ENCODE peak calls at places on chromosome 22, in ten cellular contexts. E, D, A, L, S, K, R, T, H and P are unnamed samples.

GRCh38 chr22:46867106-46867505 is 104.7 kb downstream of the TBC1D22A start:
- DNase-seq in D (peak; percentile 16), R (no peak), S (no peak), A (no peak), E (no peak), T (no peak), K (no peak), H (no peak), L (no peak), P (no peak)

GRCh38 chr22:33785283-33785991 is 134.8 kb downstream of the LARGE1 start:
- DNase-seq in D (peak; percentile 71), L (no peak), H (peak; percentile 93), A (no peak), K (peak; percentile 66), R (peak; percentile 86), E (no peak), S (peak; percentile 51), T (no peak), P (no peak)

GRCh38 chr22:27867958-27868737 is 50.9 kb downstream of the PITPNB start:
- DNase-seq in T (no peak), L (no peak), D (no peak), K (no peak), E (no peak), R (no peak), S (no peak), A (no peak), H (peak; percentile 64), P (no peak)

GRCh38 chr22:49567894-49568750 is 259.6 kb downstream of the BRD1 start:
- DNase-seq in L (peak; percentile 9), K (no peak), T (peak; percentile 48), S (no peak), E (no peak), A (no peak), D (no peak), H (no peak), R (no peak), P (no peak)

GRCh38 chr22:24871611-24872205 is 65.7 kb downstream of the SGSM1 start:
- DNase-seq in T (no peak), H (no peak), D (no peak), A (no peak), S (peak; percentile 52), R (no peak), L (no peak), K (no peak), E (no peak), P (no peak)

GRCh38 chr22:28917747-28918543 is 34.6 kb downstream of the ZNRF3 start:
- DNase-seq in S (peak; percentile 50), A (peak; percentile 34), T (peak; percentile 67), K (no peak), L (peak; percentile 63), R (no peak), D (no peak), H (no peak), E (no peak), P (peak; percentile 67)

GRCh38 chr22:24758164-24758799 is 16.2 kb downstream of the PIWIL3 start:
- DNase-seq in D (no peak), A (peak; percentile 53), E (no peak), H (peak; percentile 31), L (peak; percentile 57), R (no peak), K (peak; percentile 25), S (peak; percentile 77), T (peak; percentile 67), P (no peak)

GRCh38 chr22:32534252-32535215 is 59.9 kb downstream of the FBXO7 start:
- DNase-seq in R (no peak), K (no peak), A (peak; percentile 72), E (no peak), S (no peak), L (peak; percentile 49), H (no peak), T (peak; percentile 69), D (no peak), P (no peak)

GRCh38 chr22:46841528-46841927 is 79.1 kb downstream of the TBC1D22A start:
- DNase-seq in E (no peak), R (no peak), A (no peak), H (no peak), T (no peak), D (no peak), L (no peak), S (no peak), K (no peak), P (no peak)

GRCh38 chr22:26579331-26579886 is 10.5 kb downstream of the TPST2 start:
- DNase-seq in S (no peak), R (no peak), L (no peak), T (no peak), A (peak; percentile 15), D (no peak), H (no peak), K (no peak), E (peak; percentile 55), P (peak; percentile 66)

GRCh38 chr22:22180738-22181514 is 63.7 kb upstream of the VPREB1 start:
- DNase-seq in L (no peak), H (no peak), T (no peak), R (no peak), E (no peak), K (no peak), S (no peak), D (no peak), A (no peak), P (no peak)

GRCh38 chr22:22182218-22182989 is 62.2 kb upstream of the VPREB1 start:
- DNase-seq in D (no peak), T (no peak), A (no peak), S (no peak), L (no peak), K (no peak), R (no peak), H (no peak), E (no peak), P (no peak)

GRCh38 chr22:22179858-22180257 is 64.7 kb upstream of the VPREB1 start:
- DNase-seq in L (no peak), E (no peak), K (no peak), H (no peak), T (no peak), D (no peak), S (no peak), R (no peak), A (no peak), P (no peak)

GRCh38 chr22:22182990-22183264 is 61.7 kb upstream of the VPREB1 start:
- DNase-seq in D (no peak), A (no peak), L (no peak), T (no peak), K (no peak), S (no peak), H (no peak), E (no peak), R (no peak), P (no peak)

GRCh38 chr22:22181515-22181959 is 63.0 kb upstream of the VPREB1 start:
- DNase-seq in K (no peak), S (no peak), A (no peak), D (no peak), H (no peak), E (no peak), T (no peak), R (no peak), L (no peak), P (no peak)
- H3K27me3 ChIP-seq in K (peaks cover 32% of the 10 kb centered on the region), S (peaks cover 94% of the 10 kb centered on the region), A (peaks cover 70% of the 10 kb centered on the region), D (peaks cover 70% of the 10 kb centered on the region), H (peaks cover 4% of the 10 kb centered on the region), E (peaks cover 15% of the 10 kb centered on the region), T (peaks cover 3% of the 10 kb centered on the region), R (peaks cover 68% of the 10 kb centered on the region), L (no peaks in the 10 kb centered on the region), P (peaks cover 22% of the 10 kb centered on the region)

GRCh38 chr22:35174398-35174797 is 82.9 kb upstream of the HMGXB4 start:
- DNase-seq in K (no peak), T (no peak), H (no peak), A (no peak), E (no peak), R (no peak), D (no peak), S (no peak), L (no peak), P (no peak)
- H3K27me3 ChIP-seq in K (no peaks in the 10 kb centered on the region), T (no peaks in the 10 kb centered on the region), H (no peaks in the 10 kb centered on the region), A (peaks cover 6% of the 10 kb centered on the region), E (peaks cover 13% of the 10 kb centered on the region), R (peaks cover 16% of the 10 kb centered on the region), D (peaks cover 24% of the 10 kb centered on the region), S (peaks cover 13% of the 10 kb centered on the region), L (no peaks in the 10 kb centered on the region), P (no peaks in the 10 kb centered on the region)

GRCh38 chr22:39979048-39979447 is 15.7 kb upstream of the FAM83F start:
- DNase-seq in S (no peak), R (no peak), K (no peak), E (no peak), T (no peak), L (no peak), A (no peak), H (no peak), D (no peak), P (no peak)
- H3K27me3 ChIP-seq in S (no peaks in the 10 kb centered on the region), R (peaks cover 37% of the 10 kb centered on the region), K (peaks cover 17% of the 10 kb centered on the region), E (peaks cover 20% of the 10 kb centered on the region), T (peaks cover 3% of the 10 kb centered on the region), L (no peaks in the 10 kb centered on the region), A (peaks cover 19% of the 10 kb centered on the region), H (peaks cover 11% of the 10 kb centered on the region), D (peaks cover 90% of the 10 kb centered on the region), P (peaks cover 22% of the 10 kb centered on the region)

GRCh38 chr22:17368727-17369552 is at the start of gene CECR2:
- DNase-seq in S (peak; percentile 67), A (peak; percentile 63), K (no peak), T (peak; percentile 78), R (no peak), E (peak; percentile 72), D (no peak), L (peak; percentile 52), H (no peak), P (peak; percentile 86)
- H3K27me3 ChIP-seq in S (no peaks in the 10 kb centered on the region), A (peaks cover 24% of the 10 kb centered on the region), K (peaks cover 50% of the 10 kb centered on the region), T (peaks cover 44% of the 10 kb centered on the region), R (peaks cover 74% of the 10 kb centered on the region), E (peaks cover 23% of the 10 kb centered on the region), D (peaks cover 46% of the 10 kb centered on the region), L (no peaks in the 10 kb centered on the region), H (peaks cover 13% of the 10 kb centered on the region), P (peaks cover 44% of the 10 kb centered on the region)